ENCODE peak calls at places on chromosomes 6 and 20, in nine cellular contexts. B is small intestine, A is PC-9, K is tibial nerve, Q is Karpas-422, R is GM23248, J is A673, E is H9, T is sigmoid colon. F is an unnamed sample.

GRCh38 chr20:23246682-23247664 is 103.6 kb upstream of the NXT1 start:
- DNase-seq in B (no peak), A (no peak), K (peak; percentile 54), Q (no peak), R (no peak), J (no peak), E (no peak), T (no peak), F (no peak)

GRCh38 chr6:28531479-28532128 is 5.9 kb downstream of the GPX5 start:
- DNase-seq in B (no peak), A (no peak), K (no peak), Q (no peak), R (no peak), J (peak; percentile 21), E (peak; percentile 65), T (no peak), F (no peak)

GRCh38 chr20:32457476-32457986 is 99.4 kb downstream of the ASXL1 start:
- DNase-seq in B (no peak), A (no peak), K (no peak), Q (no peak), R (peak; percentile 87), J (peak; percentile 52), E (peak; percentile 96), T (peak; percentile 83), F (no peak)

GRCh38 chr6:129501401-129502051 is 208.5 kb downstream of the ARHGAP18 start:
- DNase-seq in B (peak; percentile 28), A (peak; percentile 57), K (peak; percentile 43), Q (no peak), R (peak; percentile 97), J (peak; percentile 84), E (no peak), T (peak; percentile 73), F (no peak)

GRCh38 chr6:143123081-143123480 is 62.4 kb downstream of the AIG1 start:
- DNase-seq in B (no peak), A (no peak), K (no peak), Q (no peak), R (peak; percentile 57), J (no peak), E (no peak), T (no peak), F (no peak)

GRCh38 chr6:139568956-139569538 is 194.6 kb upstream of the CITED2 start:
- DNase-seq in B (no peak), A (no peak), K (no peak), Q (no peak), R (peak; percentile 80), J (peak; percentile 20), E (no peak), T (no peak), F (no peak)

GRCh38 chr20:19886666-19887288 is 128.7 kb downstream of the RIN2 start:
- DNase-seq in B (peak; percentile 76), A (no peak), K (no peak), Q (no peak), R (no peak), J (peak; percentile 8), E (no peak), T (no peak), F (no peak)

GRCh38 chr20:4766631-4767030 is 44.9 kb downstream of the PRND start:
- DNase-seq in B (no peak), A (no peak), K (no peak), Q (peak; percentile 79), R (no peak), J (no peak), E (no peak), T (no peak), F (no peak)

GRCh38 chr6:28747631-28748157 is 176.1 kb downstream of the TRIM27 start:
- DNase-seq in B (no peak), A (peak; percentile 39), K (no peak), Q (peak; percentile 55), R (peak; percentile 42), J (peak; percentile 97), E (peak; percentile 93), T (no peak), F (no peak)

GRCh38 chr6:169988769-169989550 is 237.5 kb downstream of the ERMARD start:
- DNase-seq in B (no peak), A (no peak), K (no peak), Q (no peak), R (no peak), J (no peak), E (no peak), T (peak; percentile 49), F (no peak)

GRCh38 chr6:168535711-168536110 is 94.7 kb downstream of the SMOC2 start:
- DNase-seq in B (no peak), A (no peak), K (no peak), Q (no peak), R (no peak), J (no peak), E (no peak), T (no peak), F (no peak)

DNA sequence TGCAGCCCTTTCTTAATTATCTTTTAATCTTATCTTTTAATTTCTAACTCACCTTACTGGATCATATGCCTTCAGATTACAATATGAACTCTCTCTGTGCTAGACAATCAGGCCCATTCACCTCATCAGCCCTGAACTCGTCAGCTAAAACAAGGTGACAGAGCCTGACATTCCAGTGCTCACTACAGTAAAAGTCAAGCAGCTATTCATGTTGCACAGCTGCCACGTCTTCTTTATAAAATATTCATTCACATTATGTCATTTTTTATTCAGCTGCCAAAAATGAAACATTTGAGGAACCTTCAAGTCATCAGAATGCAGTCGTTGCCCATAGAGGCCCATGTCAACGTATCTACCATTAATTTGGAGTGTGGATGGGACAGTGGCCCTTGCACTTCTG is 439.9 kb downstream of the CBLN4 start:
- DNase-seq in B (no peak), A (no peak), K (no peak), Q (no peak), R (no peak), J (no peak), E (no peak), T (no peak), F (no peak)
- H3K27ac ChIP-seq in B (no peak overlapping the region), A (no peak overlapping the region), K (no peak overlapping the region), Q (no peak overlapping the region), R (no peak overlapping the region), J (no peak overlapping the region), E (no peak overlapping the region), T (no peak overlapping the region), F (no peak overlapping the region)

GRCh38 chr6:369559-370431 is 21.8 kb upstream of the IRF4 start:
- DNase-seq in B (no peak), A (no peak), K (no peak), Q (no peak), R (no peak), J (no peak), E (no peak), T (peak; percentile 60), F (no peak)

GRCh38 chr6:372336-372911 is 19.1 kb upstream of the IRF4 start:
- DNase-seq in B (no peak), A (no peak), K (no peak), Q (no peak), R (no peak), J (no peak), E (no peak), T (no peak), F (no peak)

GRCh38 chr6:373031-373430 is 18.5 kb upstream of the IRF4 start:
- DNase-seq in B (no peak), A (no peak), K (no peak), Q (no peak), R (no peak), J (no peak), E (no peak), T (no peak), F (no peak)

GRCh38 chr6:367891-368630 is 23.5 kb upstream of the IRF4 start:
- DNase-seq in B (no peak), A (no peak), K (no peak), Q (no peak), R (no peak), J (no peak), E (no peak), T (no peak), F (no peak)

GRCh38 chr6:370555-370954 is 21.0 kb upstream of the IRF4 start:
- DNase-seq in B (no peak), A (no peak), K (no peak), Q (no peak), R (no peak), J (no peak), E (no peak), T (no peak), F (no peak)
- H3K9me3 ChIP-seq in B (no peaks in the 10 kb centered on the region), A (no peaks in the 10 kb centered on the region), K (no peaks in the 10 kb centered on the region), Q (peaks cover 3% of the 10 kb centered on the region), R (no peaks in the 10 kb centered on the region), J (peaks cover 18% of the 10 kb centered on the region), E (peaks cover 46% of the 10 kb centered on the region), T (no peaks in the 10 kb centered on the region), F (no peaks in the 10 kb centered on the region)

DNA sequence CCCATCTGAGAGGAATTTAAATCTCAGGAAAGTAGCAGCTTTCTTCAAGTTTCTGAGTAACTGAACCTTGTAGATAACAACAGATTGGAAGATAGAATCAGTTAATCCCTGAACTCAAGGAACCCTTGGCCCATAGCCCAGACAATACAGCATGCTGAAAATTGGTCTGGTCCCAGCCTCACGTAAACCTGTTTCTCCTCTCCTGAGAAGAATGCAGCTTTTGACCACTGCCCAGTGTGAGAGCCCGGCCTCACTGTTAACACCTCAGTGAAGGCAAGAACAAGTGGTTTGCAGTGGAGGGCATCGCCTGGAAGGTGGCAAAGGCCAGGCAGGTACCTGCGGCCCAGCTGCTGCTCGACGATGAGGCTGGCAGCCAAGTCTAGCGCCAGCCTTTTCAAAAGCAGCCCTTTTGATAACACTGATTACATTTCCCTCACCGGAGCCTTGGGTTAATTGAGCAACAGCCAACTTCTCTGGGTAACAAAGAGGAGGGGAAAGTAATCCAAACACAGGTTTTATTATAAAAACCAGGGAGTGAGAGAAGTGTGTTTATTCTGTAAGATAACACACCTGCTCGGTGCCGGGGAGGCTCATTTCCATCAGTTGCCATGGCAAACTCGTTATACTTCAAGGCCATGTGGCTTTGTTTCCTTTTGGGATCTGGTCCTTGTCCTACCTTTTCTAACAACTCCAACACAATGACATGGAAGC is 54.0 kb downstream of the TRAF3IP2 start:
- DNase-seq in B (peak; percentile 72), A (peak; percentile 78), K (no peak), Q (no peak), R (no peak), J (peak; percentile 37), E (no peak), T (no peak), F (no peak)
- H3K27ac ChIP-seq in B (no peak overlapping the region), A (no peak overlapping the region), K (peak overlapping the region; percentile 78), Q (no peak overlapping the region), R (peak overlapping the region; percentile 76), J (peak overlapping the region; percentile 69), E (no peak overlapping the region), T (peak overlapping the region; percentile 76), F (no peak overlapping the region)

GRCh38 chr20:58531063-58531462 is 15.9 kb upstream of the APCDD1L start:
- DNase-seq in B (no peak), A (no peak), K (no peak), Q (no peak), R (no peak), J (no peak), E (no peak), T (no peak), F (no peak)
- H3K9me3 ChIP-seq in B (no peaks in the 10 kb centered on the region), A (peaks cover 47% of the 10 kb centered on the region), K (peaks cover 60% of the 10 kb centered on the region), Q (peaks cover 13% of the 10 kb centered on the region), R (peaks cover 15% of the 10 kb centered on the region), J (peaks cover 28% of the 10 kb centered on the region), E (peaks cover 12% of the 10 kb centered on the region), T (peaks cover 11% of the 10 kb centered on the region), F (peaks cover 45% of the 10 kb centered on the region)